ENCODE peak calls at places on chromosomes 13 and 19, in four cellular contexts. U is K562, Y is SK-N-SH, R is HepG2. G is an unnamed sample.

GRCh38 chr19:38870612-38871011 is 7.5 kb downstream of the RINL start:
- DNase-seq in U (no peak), Y (no peak), R (no peak), G (no peak)

GRCh38 chr19:7989071-7989575 is 16.3 kb downstream of the ELAVL1 start:
- DNase-seq in U (no peak), Y (no peak), R (no peak), G (no peak)

GRCh38 chr13:48818495-48818961 is 157.2 kb upstream of the FNDC3A start:
- DNase-seq in U (no peak), Y (no peak), R (no peak), G (no peak)

GRCh38 chr13:50617134-50617721 is 226.3 kb downstream of the DLEU7 start:
- DNase-seq in U (no peak), Y (no peak), R (no peak), G (no peak)

GRCh38 chr13:73284475-73284874 is 225.7 kb downstream of the KLF5 start:
- DNase-seq in U (no peak), Y (no peak), R (no peak), G (no peak)

GRCh38 chr19:31339405-31339804 is 9.8 kb downstream of the TSHZ3 start:
- DNase-seq in U (no peak), Y (peak), R (no peak), G (no peak)

GRCh38 chr13:91056746-91057145 is 290.7 kb upstream of the MIR17HG start:
- DNase-seq in U (no peak), Y (no peak), R (no peak), G (no peak)

GRCh38 chr13:21871302-21871862 is 200.5 kb downstream of the FGF9 start:
- DNase-seq in U (no peak), Y (no peak), R (peak), G (no peak)

GRCh38 chr19:34173145-34173956 is 1.0 kb downstream of the LSM14A start:
- DNase-seq in U (peak), Y (peak), R (peak), G (peak)

GRCh38 chr19:2806736-2807378 is 12.8 kb upstream of the ZNF554 start:
- DNase-seq in U (no peak), Y (peak), R (no peak), G (no peak)

GRCh38 chr19:54209748-54210494 is 9.3 kb downstream of the RPS9 start:
- DNase-seq in U (peak), Y (peak), R (peak), G (no peak)

GRCh38 chr19:57477191-57478008 is at the start of gene ZNF772:
- DNase-seq in U (peak), Y (peak), R (peak), G (peak)

GRCh38 chr13:88800505-88800904 is 1129.3 kb downstream of the SLITRK5 start:
- DNase-seq in U (no peak), Y (no peak), R (no peak), G (no peak)

GRCh38 chr19:47097396-47098217 is 16.0 kb downstream of the ZC3H4 start:
- DNase-seq in U (no peak), Y (no peak), R (no peak), G (no peak)

GRCh38 chr13:106143392-106143791 is 392.1 kb downstream of the EFNB2 start:
- DNase-seq in U (no peak), Y (no peak), R (no peak), G (no peak)

GRCh38 chr13:34933349-34933748 is 8.7 kb upstream of the NBEA start:
- DNase-seq in U (no peak), Y (no peak), R (no peak), G (no peak)

GRCh38 chr19:43768273-43769050 is 12.3 kb downstream of the KCNN4 start:
- DNase-seq in U (no peak), Y (no peak), R (no peak), G (no peak)

GRCh38 chr13:74413482-74413881 is 279.3 kb upstream of the KLF12 start:
- DNase-seq in U (no peak), Y (no peak), R (no peak), G (no peak)

GRCh38 chr13:78593652-78594494 is 9.5 kb downstream of the POU4F1 start:
- DNase-seq in U (no peak), Y (no peak), R (no peak), G (peak)

GRCh38 chr13:107342747-107343146 is 774.8 kb upstream of the ARGLU1 start:
- DNase-seq in U (no peak), Y (no peak), R (no peak), G (no peak)

GRCh38 chr19:30340724-30341595 is 31.2 kb upstream of the ZNF536 start:
- DNase-seq in U (no peak), Y (peak), R (no peak), G (no peak)

GRCh38 chr13:26155568-26155967 is 66.5 kb downstream of the RNF6 start:
- DNase-seq in U (no peak), Y (no peak), R (no peak), G (no peak)

GRCh38 chr19:31448221-31448657 is 99.0 kb upstream of the TSHZ3 start:
- DNase-seq in U (no peak), Y (peak), R (no peak), G (no peak)

GRCh38 chr13:50130686-50131051 is 115.4 kb downstream of the KCNRG start:
- DNase-seq in U (no peak), Y (peak), R (no peak), G (peak)

GRCh38 chr19:40494191-40494838 is 27.5 kb downstream of the SPTBN4 start:
- DNase-seq in U (no peak), Y (no peak), R (no peak), G (no peak)

GRCh38 chr13:65965496-65965895 is 1264.6 kb downstream of the PCDH9 start:
- DNase-seq in U (no peak), Y (no peak), R (no peak), G (no peak)

GRCh38 chr13:47426126-47426849 is 529.4 kb upstream of the HTR2A start:
- DNase-seq in U (no peak), Y (no peak), R (no peak), G (no peak)

GRCh38 chr13:109148243-109148642 is 518.8 kb downstream of the MYO16 start:
- DNase-seq in U (no peak), Y (no peak), R (no peak), G (no peak)

GRCh38 chr19:43316591-43317319 is 36.7 kb upstream of the CD177 start:
- DNase-seq in U (peak), Y (peak), R (peak), G (peak)

GRCh38 chr13:79528356-79528755 is 47.4 kb downstream of the NDFIP2 start:
- DNase-seq in U (no peak), Y (no peak), R (no peak), G (no peak)

GRCh38 chr19:38062959-38063786 is 156.2 kb downstream of the SIPA1L3 start:
- DNase-seq in U (peak), Y (peak), R (no peak), G (no peak)

GRCh38 chr19:2477732-2478191 is 1.8 kb downstream of the GADD45B start:
- DNase-seq in U (no peak), Y (no peak), R (no peak), G (no peak)

GRCh38 chr13:50073340-50073739 is 58.1 kb downstream of the KCNRG start:
- DNase-seq in U (no peak), Y (no peak), R (no peak), G (no peak)

GRCh38 chr13:110417537-110417908 is 110.4 kb downstream of the COL4A2 start:
- DNase-seq in U (no peak), Y (no peak), R (no peak), G (no peak)

DNA sequence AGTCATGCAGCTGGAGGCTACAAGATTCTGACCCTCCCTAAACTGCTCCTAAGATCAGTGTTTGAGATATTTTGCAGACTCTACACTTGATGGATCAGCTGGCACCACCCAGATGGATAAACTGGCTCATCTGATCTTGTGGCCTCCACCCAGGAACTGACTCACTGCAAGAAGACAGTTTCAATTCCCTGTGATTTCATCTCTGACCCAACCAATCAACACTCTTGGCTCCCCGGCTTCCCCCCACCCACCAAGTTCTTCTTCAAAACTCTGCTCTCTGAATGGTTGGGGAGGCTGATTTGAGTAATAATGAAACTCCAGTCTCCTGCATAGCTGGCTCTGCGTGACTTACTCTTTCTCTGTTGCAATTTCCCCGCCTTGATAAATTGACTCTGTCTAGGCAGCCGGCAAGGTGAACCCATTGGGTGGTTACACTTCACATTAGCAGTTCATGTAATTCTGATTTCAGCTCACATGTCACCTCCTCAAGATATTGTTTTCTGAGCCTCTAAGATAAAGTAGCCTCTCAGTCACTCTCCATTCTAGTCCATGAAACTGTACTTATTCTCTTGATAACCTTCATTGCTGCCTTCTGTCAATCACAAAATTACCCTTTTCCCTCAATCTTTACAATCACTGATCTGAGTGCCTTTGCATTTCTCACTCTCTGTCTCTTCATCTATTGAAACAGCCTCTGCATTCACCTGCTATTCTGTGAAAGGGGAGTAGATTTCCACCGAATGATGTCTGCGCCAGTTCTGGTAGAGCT is 9.9 kb upstream of the FPR3 start:
- DNase-seq in U (no peak), Y (no peak), R (no peak), G (no peak)
- TF ChIP-seq FOXJ3 in U (no peak), Y (no peak), R (no peak), G (no peak)

GRCh38 chr13:114241918-114242317 is 7.2 kb downstream of the CDC16 start:
- DNase-seq in U (no peak), Y (no peak), R (no peak), G (no peak)
- TF ChIP-seq FOXJ3 in U (no peak), Y (no peak), R (no peak), G (no peak)

DNA sequence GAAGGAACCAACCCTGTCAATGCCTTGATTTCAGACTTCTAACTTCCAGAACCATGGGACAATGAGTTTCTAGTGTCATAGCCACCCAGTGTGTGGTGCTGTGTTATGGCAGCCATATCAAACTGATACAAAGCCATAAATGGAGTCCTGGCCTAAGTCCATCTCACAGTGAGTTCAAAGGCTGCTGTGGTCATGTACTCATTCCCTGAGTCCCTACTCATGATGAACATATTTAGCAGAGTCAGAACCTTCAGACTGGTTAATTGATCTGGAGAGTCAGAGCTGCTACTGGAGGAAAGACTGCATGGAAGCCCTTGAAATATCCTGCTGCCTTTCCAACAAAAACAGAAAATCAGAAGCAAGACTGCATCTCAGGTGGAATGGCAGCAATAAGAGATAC is 39.2 kb upstream of the CSNK1A1L start:
- DNase-seq in U (no peak), Y (no peak), R (no peak), G (no peak)
- TF ChIP-seq FOXJ3 in U (no peak), Y (no peak), R (no peak), G (no peak)

GRCh38 chr19:1429750-1430149 is 8.4 kb upstream of the RPS15 start:
- DNase-seq in U (no peak), Y (no peak), R (no peak), G (no peak)
- TF ChIP-seq FOXJ3 in U (no peak), Y (no peak), R (no peak), G (no peak)

DNA sequence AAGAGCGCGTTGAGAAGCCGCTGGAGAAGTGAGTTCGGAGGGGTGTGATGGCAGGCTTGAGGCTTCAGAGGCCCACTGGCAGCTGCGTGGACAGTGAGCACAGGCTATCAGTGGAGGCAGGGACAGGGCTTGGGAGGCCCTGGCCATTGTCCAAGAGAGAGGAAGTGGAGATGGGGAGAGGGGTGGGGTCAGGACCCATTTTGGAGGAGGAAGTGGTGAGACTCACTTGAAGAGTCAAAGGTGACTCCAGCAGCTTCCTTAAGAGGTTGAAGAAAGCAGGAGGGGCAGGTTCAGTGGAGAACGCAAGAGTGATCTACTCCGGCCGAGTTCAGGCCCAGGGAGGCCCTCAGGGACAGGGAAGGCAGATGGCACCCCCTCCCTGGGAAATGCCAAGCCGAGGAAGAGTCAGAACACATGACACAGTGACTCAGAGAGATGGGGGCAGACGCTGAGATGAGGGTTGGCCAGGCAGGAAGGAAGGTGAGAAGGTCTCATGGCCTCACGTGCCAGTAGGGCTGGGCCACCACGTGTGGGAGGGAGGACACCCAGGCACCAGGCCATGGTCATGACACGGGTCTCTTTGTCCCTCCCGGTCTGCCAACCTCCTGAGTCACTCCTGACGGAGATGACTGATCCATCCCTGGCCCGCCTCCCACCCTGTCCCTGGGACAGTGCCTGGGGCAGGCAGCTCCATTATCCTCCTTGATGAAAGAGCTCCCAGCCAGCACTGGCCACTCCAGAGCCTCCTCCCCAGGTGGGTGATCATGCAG is 10.1 kb upstream of the CD22 start:
- DNase-seq in U (peak), Y (no peak), R (peak), G (no peak)
- TF ChIP-seq FOXJ3 in U (no peak), Y (no peak), R (no peak), G (no peak)

GRCh38 chr19:19181614-19182013 is 10.3 kb downstream of the BORCS8 start:
- DNase-seq in U (no peak), Y (no peak), R (no peak), G (no peak)

GRCh38 chr19:19186742-19187141 is 5.2 kb downstream of the BORCS8 start:
- DNase-seq in U (no peak), Y (no peak), R (no peak), G (no peak)

GRCh38 chr19:19185853-19186728 is 5.9 kb downstream of the BORCS8 start:
- DNase-seq in U (peak), Y (peak), R (peak), G (peak)
- TF ChIP-seq FOXJ3 in U (no peak), Y (no peak), R (no peak), G (no peak)

GRCh38 chr19:44777715-44778347 is at the start of gene CBLC:
- DNase-seq in U (peak), Y (peak), R (peak), G (peak)

GRCh38 chr19:44779150-44779549 is 1.5 kb downstream of the CBLC start:
- DNase-seq in U (no peak), Y (no peak), R (no peak), G (no peak)

GRCh38 chr19:44774614-44775013 is 3.1 kb upstream of the CBLC start:
- DNase-seq in U (no peak), Y (no peak), R (no peak), G (no peak)

GRCh38 chr19:44775676-44776240 is 1.9 kb upstream of the CBLC start:
- DNase-seq in U (no peak), Y (no peak), R (no peak), G (no peak)

GRCh38 chr19:44776402-44777096 is 1.1 kb upstream of the CBLC start:
- DNase-seq in U (no peak), Y (no peak), R (no peak), G (peak)
- TF ChIP-seq FOXJ3 in U (no peak), Y (no peak), R (no peak), G (no peak)

GRCh38 chr13:22877421-22877820 is 303.4 kb upstream of the SGCG start:
- DNase-seq in U (no peak), Y (no peak), R (no peak), G (no peak)

GRCh38 chr13:22871248-22871647 is 309.5 kb upstream of the SGCG start:
- DNase-seq in U (no peak), Y (no peak), R (no peak), G (no peak)

GRCh38 chr13:22874839-22875238 is 305.9 kb upstream of the SGCG start:
- DNase-seq in U (no peak), Y (no peak), R (no peak), G (no peak)
- TF ChIP-seq FOXJ3 in U (no peak), Y (no peak), R (no peak), G (no peak)

GRCh38 chr13:100128373-100128772 is 39.5 kb downstream of the PCCA start:
- DNase-seq in U (no peak), Y (no peak), R (peak), G (no peak)

GRCh38 chr13:100130930-100131511 is 42.1 kb downstream of the PCCA start:
- DNase-seq in U (no peak), Y (no peak), R (no peak), G (no peak)

GRCh38 chr13:100130092-100130491 is 41.2 kb downstream of the PCCA start:
- DNase-seq in U (no peak), Y (no peak), R (no peak), G (no peak)

GRCh38 chr13:100128838-100129237 is 39.9 kb downstream of the PCCA start:
- DNase-seq in U (no peak), Y (no peak), R (peak), G (no peak)

DNA sequence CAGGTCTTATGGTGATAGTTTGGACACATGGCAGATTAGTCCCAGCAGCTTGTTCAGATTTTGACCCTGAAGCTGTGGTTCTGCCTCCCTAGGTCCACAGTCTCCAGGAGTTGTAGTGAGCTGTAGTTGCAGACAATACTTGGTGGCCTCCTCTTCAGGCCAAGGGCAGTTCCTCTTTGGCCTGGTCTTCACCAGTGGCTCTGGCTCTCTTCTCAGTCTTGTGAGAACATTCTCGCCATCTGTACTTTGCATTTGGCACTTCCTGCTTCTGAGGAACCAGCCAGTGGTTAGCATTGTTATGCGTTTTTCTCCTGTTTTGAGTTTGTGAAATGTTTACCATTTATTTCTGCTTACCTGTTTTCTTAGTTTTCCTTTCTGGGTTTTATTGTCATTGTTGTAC is 40.7 kb downstream of the PCCA start:
- DNase-seq in U (no peak), Y (no peak), R (no peak), G (no peak)
- TF ChIP-seq FOXJ3 in U (no peak), Y (no peak), R (no peak), G (no peak)

GRCh38 chr13:112711528-112712265 is 21.9 kb downstream of the ATP11A start:
- DNase-seq in U (peak), Y (no peak), R (peak), G (peak)

GRCh38 chr13:112712451-112712881 is 22.6 kb downstream of the ATP11A start:
- DNase-seq in U (no peak), Y (no peak), R (no peak), G (no peak)

GRCh38 chr13:112714366-112714765 is 24.5 kb downstream of the ATP11A start:
- DNase-seq in U (no peak), Y (no peak), R (no peak), G (peak)

GRCh38 chr13:112714772-112715569 is 25.1 kb downstream of the ATP11A start:
- DNase-seq in U (no peak), Y (no peak), R (peak), G (peak)

DNA sequence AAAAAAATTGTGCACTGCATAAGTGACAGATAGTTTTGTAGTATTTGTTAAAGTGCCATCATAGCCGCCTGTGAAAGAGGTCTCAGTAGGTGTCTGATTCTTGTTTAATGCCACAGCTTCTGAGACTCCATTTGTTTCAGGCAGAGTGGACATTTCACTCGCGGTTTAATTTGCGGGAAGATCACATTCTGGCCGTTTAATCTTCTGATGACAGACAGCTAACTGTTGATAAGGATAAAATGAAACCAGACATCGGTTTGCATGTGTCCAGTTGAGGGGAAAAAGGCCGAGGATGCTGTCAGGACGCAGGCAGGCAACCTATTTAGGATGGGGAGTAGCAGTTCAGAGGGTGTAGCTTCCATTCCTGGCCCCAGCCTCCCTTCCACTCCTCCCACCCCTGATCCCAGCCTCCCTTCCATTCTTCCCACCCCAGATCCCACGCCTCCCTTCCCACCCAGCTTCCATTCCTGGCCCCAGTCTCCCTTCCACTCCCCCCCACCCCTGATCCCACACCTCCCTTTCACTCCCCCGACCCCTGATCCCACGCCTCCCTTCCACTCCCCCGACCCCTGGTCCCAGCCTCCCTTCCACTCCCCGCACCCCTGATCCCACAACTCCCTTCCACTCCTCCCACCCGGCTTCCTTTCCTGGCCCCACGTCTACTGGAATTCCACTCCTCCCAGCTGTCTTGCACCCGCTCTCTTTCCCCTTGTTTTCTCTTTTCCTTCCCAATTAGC is 23.8 kb downstream of the ATP11A start:
- DNase-seq in U (peak), Y (peak), R (no peak), G (peak)
- TF ChIP-seq FOXJ3 in U (no peak), Y (no peak), R (no peak), G (no peak)